ENCODE peak calls at places on chromosomes 6 and 20, in seven cellular contexts. X is H9, W is neuronal stem cell, B is IMR-90, M is mesenchymal stem cell, Q is trophoblast cell, C is mesendoderm. D is an unnamed sample.

GRCh38 chr20:40506567-40506966 is 182.5 kb downstream of the MAFB start:
- DNase-seq in X (no peak), W (no peak), B (peak; percentile 80), M (peak; percentile 97), Q (peak; percentile 77), C (peak; percentile 68), D (no peak)

GRCh38 chr6:26660096-26660425 is 515 bp upstream of the ZNF322 start:
- DNase-seq in X (no peak), W (no peak), B (peak; percentile 33), M (no peak), Q (peak; percentile 49), C (no peak), D (no peak)

GRCh38 chr6:1162367-1163275 is 149.3 kb upstream of the FOXQ1 start:
- DNase-seq in X (no peak), W (no peak), B (peak; percentile 4), M (peak; percentile 52), Q (peak; percentile 96), C (peak; percentile 88), D (no peak)

GRCh38 chr6:67606905-67607828 is 1027.9 kb upstream of the ADGRB3 start:
- DNase-seq in X (no peak), W (no peak), B (peak; percentile 1), M (no peak), Q (no peak), C (no peak), D (no peak)

GRCh38 chr6:110392727-110393126 is 22.6 kb downstream of the DDO start:
- DNase-seq in X (peak; percentile 50), W (no peak), B (no peak), M (no peak), Q (no peak), C (peak; percentile 31), D (no peak)

GRCh38 chr6:138577151-138577915 is 78.0 kb upstream of the NHSL1 start:
- DNase-seq in X (no peak), W (no peak), B (no peak), M (peak; percentile 45), Q (no peak), C (no peak), D (no peak)

GRCh38 chr6:39849228-39849627 is 57.1 kb downstream of the DAAM2 start:
- DNase-seq in X (no peak), W (no peak), B (no peak), M (no peak), Q (no peak), C (no peak), D (no peak)

GRCh38 chr6:82875573-82876185 is 190.0 kb downstream of the UBE3D start:
- DNase-seq in X (no peak), W (no peak), B (peak; percentile 91), M (peak; percentile 62), Q (no peak), C (peak; percentile 15), D (no peak)

GRCh38 chr6:147922764-147923163 is 414.3 kb downstream of the SAMD5 start:
- DNase-seq in X (no peak), W (no peak), B (no peak), M (peak; percentile 18), Q (no peak), C (peak; percentile 27), D (no peak)
- H2BK5ac ChIP-seq in X (no peak overlapping the region), W (no peak overlapping the region), B (no peak overlapping the region), M (no peak overlapping the region), Q (no peak overlapping the region), C (no peak overlapping the region), D (no peak overlapping the region)

GRCh38 chr6:142671791-142672190 is 273.2 kb downstream of the HIVEP2 start:
- DNase-seq in X (no peak), W (no peak), B (no peak), M (no peak), Q (no peak), C (no peak), D (no peak)
- H2BK5ac ChIP-seq in X (no peak overlapping the region), W (no peak overlapping the region), B (no peak overlapping the region), M (no peak overlapping the region), Q (no peak overlapping the region), C (no peak overlapping the region), D (no peak overlapping the region)

DNA sequence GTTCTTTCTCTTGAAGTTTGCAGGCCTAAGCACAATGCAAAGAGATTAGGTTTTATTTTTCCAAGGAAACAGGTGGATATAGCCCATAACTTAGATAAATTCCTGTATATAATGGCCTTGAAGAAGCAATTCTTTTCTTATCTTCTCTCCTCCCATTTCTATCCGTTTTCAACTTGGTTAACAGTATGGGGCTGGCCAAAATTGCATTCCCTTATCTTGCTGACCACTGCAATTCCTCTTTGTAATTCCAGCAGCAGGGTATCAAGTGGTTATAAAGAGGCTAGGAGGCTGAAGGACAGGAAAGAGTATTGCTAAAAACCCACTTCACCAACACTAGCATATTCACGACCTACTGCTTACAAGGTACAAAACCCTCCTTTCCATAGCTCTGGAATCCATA is 643.5 kb upstream of the ID4 start:
- DNase-seq in X (no peak), W (no peak), B (no peak), M (no peak), Q (no peak), C (peak; percentile 58), D (no peak)
- H2BK5ac ChIP-seq in X (no peak overlapping the region), W (no peak overlapping the region), B (no peak overlapping the region), M (no peak overlapping the region), Q (no peak overlapping the region), C (no peak overlapping the region), D (no peak overlapping the region)

GRCh38 chr6:37021356-37022129 is 16.1 kb downstream of the FGD2 start:
- DNase-seq in X (peak; percentile 63), W (no peak), B (peak; percentile 61), M (peak; percentile 62), Q (peak; percentile 43), C (peak; percentile 82), D (no peak)
- H2BK5ac ChIP-seq in X (no peak overlapping the region), W (no peak overlapping the region), B (no peak overlapping the region), M (no peak overlapping the region), Q (no peak overlapping the region), C (no peak overlapping the region), D (peak overlapping the region; percentile 44)

D was measured in H1.